ENCODE peak calls at places on chromosomes 5 and 9, in seven cellular contexts. T is iPS DF 19.7; Q is HS-27A; D is activated CD4-positive, CD25-positive, alpha-beta regulatory T cell; C is neural crest cell; G is NCI-H2081; N is posterior cingulate gyrus. P is an unnamed sample.

GRCh38 chr5:9715891-9716335 is 85.8 kb upstream of the TAS2R1 start:
- DNase-seq in T (no peak), Q (peak; percentile 69), D (no peak), C (no peak), G (no peak), N (no peak), P (no peak)

GRCh38 chr5:121251954-121252353 is 599.7 kb upstream of the FTMT start:
- DNase-seq in T (no peak), Q (no peak), D (no peak), C (no peak), G (no peak), N (no peak), P (no peak)

GRCh38 chr5:168311061-168311566 is 19.7 kb downstream of the WWC1 start:
- DNase-seq in T (no peak), Q (no peak), D (no peak), C (no peak), G (no peak), N (no peak), P (no peak)

GRCh38 chr5:78569441-78569840 is 79.1 kb downstream of the LHFPL2 start:
- DNase-seq in T (no peak), Q (no peak), D (no peak), C (no peak), G (no peak), N (no peak), P (no peak)

GRCh38 chr5:127101935-127102334 is 28.6 kb upstream of the C5orf63 start:
- DNase-seq in T (no peak), Q (no peak), D (no peak), C (no peak), G (no peak), N (no peak), P (no peak)

GRCh38 chr5:127306036-127306435 is 15.4 kb downstream of the MEGF10 start:
- DNase-seq in T (no peak), Q (no peak), D (no peak), C (no peak), G (no peak), N (no peak), P (no peak)

GRCh38 chr9:133420392-133420827 is 1.8 kb upstream of the ADAMTS13 start:
- DNase-seq in T (no peak), Q (no peak), D (no peak), C (no peak), G (no peak), N (no peak), P (no peak)

GRCh38 chr5:32794086-32794485 is 83.0 kb downstream of the NPR3 start:
- DNase-seq in T (no peak), Q (no peak), D (no peak), C (no peak), G (no peak), N (no peak), P (no peak)

GRCh38 chr5:76582252-76583162 is 40.7 kb downstream of the F2RL2 start:
- DNase-seq in T (no peak), Q (no peak), D (no peak), C (no peak), G (no peak), N (no peak), P (no peak)

GRCh38 chr9:133592731-133593409 is 16.3 kb downstream of the FAM163B start:
- DNase-seq in T (no peak), Q (no peak), D (no peak), C (no peak), G (peak; percentile 21), N (no peak), P (no peak)

GRCh38 chr5:58239731-58240130 is 220.2 kb downstream of the PLK2 start:
- DNase-seq in T (no peak), Q (no peak), D (no peak), C (no peak), G (no peak), N (no peak), P (no peak)

GRCh38 chr5:135244620-135245021 is 154.4 kb downstream of the MACROH2A1 start:
- DNase-seq in T (no peak), Q (no peak), D (no peak), C (no peak), G (no peak), N (no peak), P (no peak)

GRCh38 chr9:98057095-98057799 is 715 bp downstream of the NANS start:
- DNase-seq in T (no peak), Q (no peak), D (no peak), C (no peak), G (peak; percentile 9), N (no peak), P (no peak)

GRCh38 chr5:14881826-14882225 is 10.2 kb upstream of the ANKH start:
- DNase-seq in T (no peak), Q (no peak), D (no peak), C (no peak), G (no peak), N (no peak), P (no peak)

GRCh38 chr5:98128846-98129245 is 644.6 kb upstream of the RGMB start:
- DNase-seq in T (no peak), Q (no peak), D (no peak), C (no peak), G (peak; percentile 2), N (no peak), P (no peak)

GRCh38 chr9:70217029-70217428 is 41.7 kb upstream of the SMC5 start:
- DNase-seq in T (no peak), Q (no peak), D (no peak), C (no peak), G (no peak), N (no peak), P (no peak)

GRCh38 chr9:76637426-76637825 is 126.8 kb upstream of the PCA3 start:
- DNase-seq in T (no peak), Q (no peak), D (no peak), C (no peak), G (no peak), N (no peak), P (no peak)

GRCh38 chr9:93258818-93259489 is 75.0 kb downstream of the WNK2 start:
- DNase-seq in T (no peak), Q (no peak), D (no peak), C (no peak), G (no peak), N (no peak), P (no peak)

GRCh38 chr5:103446813-103447212 is 115.8 kb downstream of the NUDT12 start:
- DNase-seq in T (no peak), Q (no peak), D (no peak), C (no peak), G (no peak), N (no peak), P (no peak)

GRCh38 chr9:82553654-82554366 is 509.1 kb downstream of the RASEF start:
- DNase-seq in T (no peak), Q (no peak), D (no peak), C (no peak), G (no peak), N (no peak), P (no peak)

GRCh38 chr5:163916376-163916775 is 411.0 kb downstream of the MAT2B start:
- DNase-seq in T (no peak), Q (no peak), D (no peak), C (no peak), G (no peak), N (no peak), P (no peak)

GRCh38 chr5:135648109-135648508 is 69.3 kb upstream of the CXCL14 start:
- DNase-seq in T (no peak), Q (no peak), D (no peak), C (no peak), G (no peak), N (no peak), P (no peak)

GRCh38 chr5:159412284-159413046 is 82.2 kb upstream of the IL12B start:
- DNase-seq in T (peak; percentile 12), Q (no peak), D (peak; percentile 10), C (no peak), G (peak; percentile 11), N (no peak), P (peak; percentile 36)

GRCh38 chr9:116250881-116251280 is 97.3 kb downstream of the PAPPA start:
- DNase-seq in T (no peak), Q (no peak), D (no peak), C (no peak), G (no peak), N (no peak), P (no peak)

GRCh38 chr5:135245521-135246499 is 153.2 kb downstream of the MACROH2A1 start:
- DNase-seq in T (no peak), Q (peak; percentile 29), D (no peak), C (no peak), G (no peak), N (no peak), P (no peak)

GRCh38 chr5:95709967-95710650 is 21.0 kb upstream of the RHOBTB3 start:
- DNase-seq in T (no peak), Q (no peak), D (no peak), C (no peak), G (no peak), N (no peak), P (no peak)

GRCh38 chr5:123452401-123452800 is 29.2 kb upstream of the CEP120 start:
- DNase-seq in T (no peak), Q (no peak), D (no peak), C (no peak), G (no peak), N (no peak), P (no peak)

GRCh38 chr5:150155258-150156032 is at the start of gene PDGFRB:
- DNase-seq in T (no peak), Q (no peak), D (no peak), C (peak; percentile 58), G (peak; percentile 13), N (peak; percentile 75), P (peak; percentile 20)

GRCh38 chr5:83844320-83845068 is 123.8 kb upstream of the HAPLN1 start:
- DNase-seq in T (no peak), Q (peak; percentile 27), D (no peak), C (no peak), G (no peak), N (no peak), P (no peak)

GRCh38 chr9:131405858-131406566 is 12.1 kb downstream of the PRRC2B start:
- DNase-seq in T (no peak), Q (no peak), D (no peak), C (no peak), G (peak; percentile 34), N (no peak), P (no peak)

GRCh38 chr9:95062601-95063065 is 254.9 kb downstream of the FANCC start:
- DNase-seq in T (no peak), Q (no peak), D (no peak), C (no peak), G (no peak), N (no peak), P (no peak)

GRCh38 chr5:139688088-139688702 is 40.0 kb downstream of the CXXC5 start:
- DNase-seq in T (no peak), Q (no peak), D (no peak), C (no peak), G (no peak), N (no peak), P (no peak)

GRCh38 chr9:128249914-128250838 is 25.6 kb downstream of the GOLGA2 start:
- DNase-seq in T (no peak), Q (no peak), D (peak; percentile 95), C (peak; percentile 90), G (peak; percentile 67), N (peak; percentile 41), P (peak; percentile 98)